ENCODE peak calls at places on chromosomes 12 and 14, in eight cellular contexts. W is fibroblast of lung, P is HCEC 1CT, R is GM12865, Y is cardiac muscle cell, Q is Calu3, E is BJ, S is GM20000. C is an unnamed sample.

GRCh38 chr14:51996148-51996746 is 6.9 kb downstream of the RTRAF start:
- DNase-seq in P (peak), S (no peak), W (peak), E (no peak), Q (no peak), R (peak), Y (peak), C (peak)

GRCh38 chr12:6276936-6277615 is 33.4 kb upstream of the PLEKHG6 start:
- DNase-seq in Q (peak), E (no peak), R (no peak), Y (no peak), S (no peak), P (peak), W (no peak), C (no peak)

GRCh38 chr12:123960856-123961255 is 11.8 kb downstream of the CCDC92 start:
- DNase-seq in Y (no peak), W (no peak), E (no peak), Q (no peak), S (no peak), R (no peak), P (no peak), C (no peak)

GRCh38 chr12:6235499-6235898 is 35.3 kb downstream of the CD9 start:
- DNase-seq in R (no peak), Y (no peak), E (no peak), Q (no peak), W (no peak), P (no peak), S (no peak), C (no peak)

GRCh38 chr14:69666698-69667211 is 55.4 kb downstream of the SUSD6 start:
- DNase-seq in W (peak), Y (peak), S (no peak), R (no peak), P (no peak), Q (no peak), E (peak), C (no peak)

GRCh38 chr12:93626160-93626559 is 51.0 kb upstream of the CRADD start:
- DNase-seq in E (no peak), Y (no peak), S (no peak), R (no peak), Q (no peak), W (peak), P (no peak), C (no peak)

GRCh38 chr14:91219505-91220389 is 24.8 kb downstream of the GPR68 start:
- DNase-seq in Y (no peak), S (no peak), R (no peak), E (no peak), Q (no peak), P (no peak), W (no peak), C (no peak)

GRCh38 chr12:95608252-95609033 is 57.2 kb upstream of the USP44 start:
- DNase-seq in S (no peak), R (no peak), P (peak), Q (peak), E (peak), W (peak), Y (peak), C (peak)

GRCh38 chr12:68122236-68122920 is 37.2 kb downstream of the IFNG start:
- DNase-seq in S (no peak), P (no peak), Q (no peak), Y (no peak), E (no peak), R (no peak), W (peak), C (no peak)